ENCODE peak calls at places on chromosomes 5 and 9, in ten cellular contexts. I is GM04504; H is AG04449; J is neural progenitor cell; A is Calu3; U is GM12865; Z is hippocampal formation; W is iris pigment epithelial cell; E is NCI-H345; D is activated CD4-positive, alpha-beta T cell treated with anti-CD3 and anti-CD28 coated beads, Interleukin-2, amount 50 U/mL, for 1 hour. F is an unnamed sample.

GRCh38 chr5:180595381-180596114 is 4.2 kb upstream of the SCGB3A1 start:
- DNase-seq in I (no peak), H (no peak), J (no peak), A (no peak), U (no peak), Z (no peak), W (no peak), E (no peak), D (no peak), F (no peak)

GRCh38 chr5:122937914-122938313 is 92.5 kb downstream of the SNX24 start:
- DNase-seq in I (no peak), H (no peak), J (no peak), A (no peak), U (no peak), Z (no peak), W (no peak), E (no peak), D (no peak), F (no peak)

GRCh38 chr5:32329395-32329834 is 16.7 kb upstream of the MTMR12 start:
- DNase-seq in I (no peak), H (no peak), J (peak), A (peak), U (peak), Z (peak), W (peak), E (peak), D (peak), F (peak)

GRCh38 chr9:134223091-134223490 is 58.7 kb upstream of the RNU6ATAC start:
- DNase-seq in I (no peak), H (no peak), J (peak), A (no peak), U (no peak), Z (no peak), W (no peak), E (no peak), D (no peak), F (no peak)

GRCh38 chr9:80874276-80874675 is 815.1 kb downstream of the TLE1 start:
- DNase-seq in I (peak), H (peak), J (no peak), A (no peak), U (no peak), Z (no peak), W (peak), E (no peak), D (no peak), F (no peak)

GRCh38 chr9:109031241-109031640 is 17.9 kb upstream of the CTNNAL1 start:
- DNase-seq in I (no peak), H (no peak), J (no peak), A (no peak), U (no peak), Z (no peak), W (peak), E (no peak), D (no peak), F (no peak)

GRCh38 chr5:142851731-142852130 is 81.6 kb downstream of the ARHGAP26 start:
- DNase-seq in I (no peak), H (no peak), J (no peak), A (no peak), U (no peak), Z (no peak), W (no peak), E (no peak), D (no peak), F (no peak)

GRCh38 chr9:121449786-121450185 is 49.9 kb downstream of the GGTA1 start:
- DNase-seq in I (no peak), H (no peak), J (no peak), A (no peak), U (no peak), Z (no peak), W (no peak), E (no peak), D (no peak), F (no peak)

GRCh38 chr5:74367241-74367733 is 273.2 kb downstream of the ENC1 start:
- DNase-seq in I (no peak), H (no peak), J (no peak), A (no peak), U (no peak), Z (no peak), W (no peak), E (no peak), D (no peak), F (no peak)

GRCh38 chr5:111584651-111585050 is 72.3 kb upstream of the STARD4 start:
- DNase-seq in I (no peak), H (no peak), J (no peak), A (no peak), U (no peak), Z (no peak), W (peak), E (no peak), D (no peak), F (no peak)

GRCh38 chr9:110246214-110246613 is 10.1 kb downstream of the TXN start:
- DNase-seq in I (no peak), H (no peak), J (peak), A (no peak), U (no peak), Z (no peak), W (no peak), E (no peak), D (no peak), F (no peak)

GRCh38 chr5:57613726-57614125 is 131.1 kb upstream of the ACTBL2 start:
- DNase-seq in I (no peak), H (no peak), J (no peak), A (no peak), U (no peak), Z (no peak), W (no peak), E (no peak), D (no peak), F (no peak)

GRCh38 chr5:170791325-170791954 is 7.9 kb downstream of the GABRP start:
- DNase-seq in I (peak), H (no peak), J (peak), A (peak), U (peak), Z (peak), W (peak), E (peak), D (no peak), F (no peak)

GRCh38 chr5:8097146-8097545 is 228.2 kb downstream of the MTRR start:
- DNase-seq in I (no peak), H (no peak), J (no peak), A (no peak), U (no peak), Z (no peak), W (no peak), E (no peak), D (no peak), F (no peak)

GRCh38 chr9:107807183-107807582 is 317.6 kb upstream of the KLF4 start:
- DNase-seq in I (peak), H (no peak), J (no peak), A (no peak), U (no peak), Z (no peak), W (peak), E (no peak), D (no peak), F (no peak)

GRCh38 chr9:92094655-92095054 is 20.6 kb downstream of the SPTLC1 start:
- DNase-seq in I (no peak), H (no peak), J (no peak), A (no peak), U (no peak), Z (no peak), W (peak), E (no peak), D (no peak), F (no peak)

GRCh38 chr9:130549093-130549735 is 30.2 kb upstream of the FUBP3 start:
- DNase-seq in I (no peak), H (no peak), J (no peak), A (no peak), U (peak), Z (no peak), W (no peak), E (no peak), D (no peak), F (no peak)

GRCh38 chr5:862367-863243 is 11.8 kb upstream of the ZDHHC11 start:
- DNase-seq in I (no peak), H (peak), J (no peak), A (no peak), U (no peak), Z (no peak), W (peak), E (no peak), D (no peak), F (no peak)

GRCh38 chr5:74067748-74068541 is 441.9 kb downstream of the ARHGEF28 start:
- DNase-seq in I (peak), H (no peak), J (no peak), A (no peak), U (no peak), Z (no peak), W (no peak), E (no peak), D (no peak), F (no peak)

GRCh38 chr5:132458226-132458560 is 32.4 kb downstream of the IRF1 start:
- DNase-seq in I (no peak), H (no peak), J (no peak), A (no peak), U (no peak), Z (no peak), W (peak), E (no peak), D (no peak), F (no peak)

GRCh38 chr9:3963266-3964019 is 336.4 kb downstream of the GLIS3 start:
- DNase-seq in I (peak), H (no peak), J (no peak), A (no peak), U (no peak), Z (no peak), W (peak), E (no peak), D (no peak), F (no peak)

GRCh38 chr5:90792725-90793124 is 234.1 kb downstream of the ADGRV1 start:
- DNase-seq in I (no peak), H (no peak), J (no peak), A (no peak), U (no peak), Z (no peak), W (peak), E (no peak), D (no peak), F (no peak)

GRCh38 chr9:21696411-21696865 is 106.0 kb upstream of the MTAP start:
- DNase-seq in I (no peak), H (no peak), J (peak), A (no peak), U (peak), Z (no peak), W (peak), E (no peak), D (no peak), F (no peak)

GRCh38 chr5:65874241-65874640 is 52.1 kb upstream of the ERBIN start:
- DNase-seq in I (no peak), H (no peak), J (no peak), A (no peak), U (no peak), Z (no peak), W (peak), E (no peak), D (no peak), F (no peak)

GRCh38 chr9:114417511-114417910 is 29.7 kb upstream of the AKNA start:
- DNase-seq in I (no peak), H (no peak), J (no peak), A (no peak), U (no peak), Z (no peak), W (peak), E (no peak), D (no peak), F (no peak)

GRCh38 chr9:4116708-4117460 is 183.0 kb downstream of the GLIS3 start:
- DNase-seq in I (no peak), H (no peak), J (no peak), A (no peak), U (no peak), Z (no peak), W (peak), E (no peak), D (no peak), F (no peak)

GRCh38 chr9:129640871-129641750 is 840 bp downstream of the ASB6 start:
- DNase-seq in I (no peak), H (no peak), J (no peak), A (peak), U (no peak), Z (no peak), W (no peak), E (no peak), D (no peak), F (no peak)

GRCh38 chr9:120875954-120876841 is 790 bp downstream of the PHF19 start:
- DNase-seq in I (peak), H (peak), J (peak), A (peak), U (peak), Z (peak), W (peak), E (peak), D (peak), F (peak)

GRCh38 chr5:5291357-5291756 is 131.1 kb upstream of the ICE1 start:
- DNase-seq in I (no peak), H (no peak), J (no peak), A (no peak), U (no peak), Z (no peak), W (peak), E (no peak), D (no peak), F (no peak)

GRCh38 chr9:125405938-125406811 is 144.5 kb downstream of the GAPVD1 start:
- DNase-seq in I (no peak), H (no peak), J (no peak), A (peak), U (no peak), Z (no peak), W (peak), E (no peak), D (no peak), F (no peak)

GRCh38 chr9:89438194-89438593 is 59.7 kb downstream of the SEMA4D start:
- DNase-seq in I (no peak), H (no peak), J (no peak), A (no peak), U (no peak), Z (no peak), W (no peak), E (no peak), D (no peak), F (no peak)

GRCh38 chr9:3173374-3173773 is 329.5 kb upstream of the PUM3 start:
- DNase-seq in I (no peak), H (no peak), J (no peak), A (no peak), U (no peak), Z (no peak), W (no peak), E (no peak), D (no peak), F (no peak)

GRCh38 chr9:88809836-88810235 is 181.4 kb upstream of the S1PR3 start:
- DNase-seq in I (no peak), H (no peak), J (no peak), A (no peak), U (no peak), Z (no peak), W (no peak), E (no peak), D (no peak), F (no peak)